ENCODE peak calls at places on chromosomes 4 and X, in eight cellular contexts. B is small intestine; L is SK-N-MC; I is neuronal stem cell; D is upper lobe of left lung; V is bronchial epithelial cell; E is PC-9; U is naive thymus-derived CD4-positive, alpha-beta T cell. G is an unnamed sample.

GRCh38 chr4:65502151-65502691 is 168.1 kb downstream of the EPHA5 start:
- DNase-seq in B (no peak), V (peak), L (no peak), I (no peak), U (no peak), E (peak), D (no peak), G (no peak)

GRCh38 chr4:186728631-186729271 is 5.1 kb upstream of the FAT1 start:
- DNase-seq in D (no peak), B (peak), V (peak), E (peak), L (no peak), U (no peak), I (no peak), G (no peak)

GRCh38 chr4:120613778-120614177 is 308.7 kb downstream of the PRDM5 start:
- DNase-seq in I (no peak), V (no peak), L (no peak), U (no peak), B (no peak), D (no peak), E (no peak), G (no peak)

GRCh38 chr4:161931089-161931488 is 232.7 kb downstream of the FSTL5 start:
- DNase-seq in D (no peak), V (peak), L (no peak), B (no peak), I (no peak), U (no peak), E (no peak), G (no peak)

GRCh38 chr4:766152-766515 is 59.8 kb downstream of the CPLX1 start:
- DNase-seq in V (peak), U (no peak), D (no peak), L (no peak), E (no peak), I (no peak), B (no peak), G (no peak)

GRCh38 chr4:29571322-29571721 is 1148.8 kb upstream of the PCDH7 start:
- DNase-seq in E (no peak), I (no peak), V (no peak), B (no peak), D (no peak), L (no peak), U (no peak), G (no peak)

GRCh38 chrX:150291014-150291413 is 72.1 kb upstream of the MAMLD1 start:
- DNase-seq in B (no peak), V (peak), U (no peak), E (peak), D (no peak), I (no peak), L (no peak), G (no peak)

GRCh38 chr4:158799013-158799770 is 30.4 kb downstream of the FNIP2 start:
- DNase-seq in E (no peak), L (no peak), D (no peak), V (no peak), U (no peak), I (no peak), B (no peak), G (no peak)

GRCh38 chrX:22577181-22577580 is 304.5 kb downstream of the CBLL2 start:
- DNase-seq in E (peak), I (no peak), L (no peak), V (peak), U (no peak), B (no peak), D (no peak), G (no peak)

GRCh38 chr4:176350671-176351070 is 30.9 kb downstream of the SPCS3 start:
- DNase-seq in B (no peak), L (no peak), V (no peak), I (no peak), D (peak), U (no peak), E (no peak), G (no peak)

DNA sequence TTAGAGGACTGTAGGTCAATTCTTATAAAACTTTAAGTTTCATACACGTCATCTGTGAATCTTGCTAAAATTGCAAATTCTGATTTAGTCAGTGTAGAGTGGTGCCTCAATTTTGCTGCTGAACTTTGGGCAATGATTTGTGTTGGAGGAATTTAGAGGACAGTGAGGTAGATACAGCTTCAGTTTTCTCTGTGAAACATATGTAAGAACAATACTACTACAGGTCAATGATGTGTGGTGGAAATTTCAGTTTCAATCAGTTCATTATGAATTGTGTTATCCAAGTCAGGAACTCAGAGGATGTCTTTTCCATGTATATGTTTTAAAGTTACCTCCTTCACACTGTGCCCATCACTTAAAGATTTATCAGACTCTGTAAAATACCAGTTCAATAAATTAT is 1597.8 kb upstream of the PCDH10 start:
- DNase-seq in E (no peak), D (no peak), I (no peak), B (no peak), U (no peak), V (no peak), L (no peak), G (no peak)
- H3K4me3 ChIP-seq in E (no peak), D (no peak), I (no peak), B (no peak), U (no peak), V (no peak), L (no peak), G (no peak)

DNA sequence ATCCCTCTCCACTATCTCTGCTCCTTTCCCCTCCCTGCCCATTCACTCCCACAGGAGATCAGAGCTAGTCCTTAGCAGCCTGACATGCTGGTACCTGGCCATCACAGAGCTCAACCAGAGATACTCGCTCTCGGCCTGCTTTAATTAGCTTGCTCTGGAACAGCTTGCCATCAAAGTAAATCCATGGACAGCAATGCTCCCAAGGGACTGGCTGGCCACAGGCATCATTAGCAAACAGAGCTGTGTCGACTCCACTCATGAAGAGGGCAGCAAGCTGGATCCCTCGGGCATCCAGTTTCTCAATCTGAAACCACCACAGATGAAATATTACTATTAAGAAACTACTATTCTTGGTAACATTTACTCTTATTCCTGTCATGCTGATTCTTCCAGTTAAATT is 43.4 kb upstream of the PHF8 start:
- DNase-seq in B (no peak), E (no peak), V (no peak), I (no peak), U (no peak), D (no peak), L (no peak), G (no peak)
- H3K4me3 ChIP-seq in B (no peak), E (no peak), V (no peak), I (no peak), U (no peak), D (no peak), L (no peak), G (no peak)

GRCh38 chrX:145817299-145817665 is 347 bp upstream of the SLITRK2 start:
- DNase-seq in D (peak), U (no peak), V (no peak), I (no peak), B (no peak), L (no peak), E (no peak), G (no peak)
- H3K4me3 ChIP-seq in D (peak), U (no peak), V (no peak), I (peak), B (no peak), L (no peak), E (no peak), G (no peak)

DNA sequence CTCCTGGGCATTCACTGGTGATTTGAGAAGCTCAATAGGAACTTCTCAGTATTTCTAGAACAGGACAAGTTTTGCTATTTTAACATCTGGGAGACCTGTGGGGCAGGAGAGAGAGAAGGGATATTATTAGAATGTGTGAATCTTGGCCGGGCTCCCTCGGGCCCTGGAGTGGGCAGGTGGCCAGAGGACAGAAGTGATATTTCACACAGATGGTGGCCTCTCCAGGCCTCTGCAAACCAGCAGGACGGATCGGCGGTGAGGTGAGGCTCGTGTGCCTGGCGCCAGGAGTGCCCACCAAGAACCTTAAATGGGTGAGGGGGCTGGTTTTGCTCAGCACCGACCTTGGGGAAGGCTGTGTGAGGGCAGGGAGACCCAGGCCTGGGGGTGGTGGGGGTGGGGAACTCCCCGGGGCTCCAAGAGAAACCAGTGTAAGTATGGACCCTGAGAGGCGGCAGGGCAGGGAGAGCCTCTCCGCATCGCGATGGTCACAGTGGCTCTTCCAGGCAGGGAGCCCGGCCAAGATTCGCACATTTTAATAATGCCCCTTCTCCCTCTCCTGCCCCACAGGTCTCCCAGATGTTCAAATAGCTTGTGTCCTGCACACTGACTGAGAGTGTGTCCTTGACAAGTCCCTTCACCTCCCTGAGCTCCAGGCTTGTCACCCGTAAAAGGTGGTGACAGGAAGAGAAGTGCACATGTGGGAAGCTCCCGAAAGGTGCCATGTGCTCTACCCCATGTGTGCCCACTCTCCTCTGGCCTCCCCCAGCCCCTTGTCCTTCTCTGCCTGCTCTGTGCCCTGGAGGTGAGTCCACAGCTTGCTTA is 64.9 kb downstream of the SORCS2 start:
- DNase-seq in V (no peak), U (no peak), E (no peak), I (no peak), L (no peak), D (no peak), B (no peak), G (no peak)
- H3K4me3 ChIP-seq in V (no peak), U (no peak), E (no peak), I (no peak), L (no peak), D (no peak), B (no peak), G (no peak)

GRCh38 chrX:130083107-130083490 is 27.2 kb downstream of the ELF4 start:
- DNase-seq in D (no peak), B (no peak), L (no peak), V (no peak), E (no peak), I (no peak), U (no peak), G (peak)

GRCh38 chrX:130079824-130080406 is 30.4 kb downstream of the ELF4 start:
- DNase-seq in U (peak), E (peak), I (peak), L (peak), V (peak), B (peak), D (no peak), G (peak)

GRCh38 chrX:130082244-130083106 is 27.8 kb downstream of the ELF4 start:
- DNase-seq in V (no peak), U (peak), E (no peak), D (peak), L (no peak), B (peak), I (no peak), G (peak)

GRCh38 chrX:130080791-130081367 is 29.4 kb downstream of the ELF4 start:
- DNase-seq in I (no peak), B (no peak), L (no peak), U (no peak), V (no peak), E (no peak), D (no peak), G (no peak)

GRCh38 chrX:130081421-130082045 is 28.8 kb downstream of the ELF4 start:
- DNase-seq in B (no peak), I (no peak), V (no peak), L (no peak), D (no peak), E (no peak), U (no peak), G (no peak)
- H3K4me3 ChIP-seq in B (no peak), I (no peak), V (no peak), L (no peak), D (no peak), E (no peak), U (peak), G (no peak)

GRCh38 chrX:25003066-25003849 is 12.5 kb downstream of the ARX start:
- DNase-seq in V (peak), U (no peak), I (no peak), D (peak), L (no peak), B (peak), E (no peak), G (no peak)
- H3K4me3 ChIP-seq in V (peak), U (no peak), I (peak), D (peak), L (no peak), B (no peak), E (no peak), G (no peak)

G was measured in SJSA1.